ENCODE peak calls at places on chromosomes 7 and 10, in ten cellular contexts. L is K562; F is suprapubic skin; V is Calu3; I is NCI-H345; K is activated naive CD4-positive, alpha-beta T cell; O is activated CD8-positive, alpha-beta memory T cell treated with anti-CD3 and anti-CD28 coated beads, Interleukin-2, amount 50 U/mL, for 48 hours; A is KG1; Y is fibroblast of pulmonary artery; Z is naive B cell. W is an unnamed sample.

GRCh38 chr10:122487231-122487765 is 25.9 kb downstream of the HTRA1 start:
- DNase-seq in A (no peak), K (no peak), V (no peak), O (no peak), I (peak), L (no peak), Z (no peak), Y (no peak), F (no peak), W (no peak)

GRCh38 chr7:38542156-38542555 is 89.0 kb downstream of the AMPH start:
- DNase-seq in O (no peak), K (no peak), I (no peak), Y (no peak), F (no peak), Z (no peak), A (no peak), V (no peak), L (no peak), W (no peak)

GRCh38 chr7:137287651-137288258 is 55.8 kb downstream of the PTN start:
- DNase-seq in L (no peak), Z (no peak), V (peak), I (no peak), A (no peak), Y (peak), F (no peak), K (no peak), O (no peak), W (no peak)

GRCh38 chr10:88164471-88164870 is 301.0 kb downstream of the PTEN start:
- DNase-seq in F (no peak), A (no peak), K (no peak), I (no peak), O (no peak), V (no peak), Y (no peak), L (no peak), Z (no peak), W (no peak)

GRCh38 chr7:1241510-1242128 is 8.9 kb downstream of the UNCX start:
- DNase-seq in I (no peak), F (no peak), A (no peak), K (no peak), Y (no peak), V (no peak), O (no peak), L (no peak), Z (no peak), W (peak)

GRCh38 chr10:3960496-3960895 is 175.5 kb upstream of the KLF6 start:
- DNase-seq in K (no peak), Z (no peak), I (no peak), A (no peak), O (no peak), F (no peak), Y (no peak), V (no peak), L (no peak), W (no peak)

GRCh38 chr7:6268023-6268908 is 4.2 kb downstream of the CYTH3 start:
- DNase-seq in K (no peak), F (no peak), I (no peak), Y (no peak), L (no peak), Z (no peak), V (no peak), A (no peak), O (peak), W (no peak)

GRCh38 chr7:77800158-77800557 is 1.6 kb downstream of the PHTF2 start:
- DNase-seq in Z (no peak), V (no peak), F (no peak), Y (peak), K (no peak), I (no peak), O (no peak), L (peak), A (no peak), W (no peak)

GRCh38 chr7:25852249-25852994 is 299.6 kb upstream of the NFE2L3 start:
- DNase-seq in I (no peak), V (no peak), F (no peak), A (no peak), Y (no peak), O (peak), Z (no peak), K (no peak), L (no peak), W (peak)

GRCh38 chr7:106824458-106824857 is 40.6 kb upstream of the PIK3CG start:
- DNase-seq in I (no peak), F (no peak), O (no peak), K (no peak), Z (no peak), Y (no peak), A (no peak), V (peak), L (no peak), W (no peak)

GRCh38 chr10:86393401-86393800 is 26.8 kb upstream of the GRID1 start:
- DNase-seq in K (no peak), Z (no peak), V (no peak), L (no peak), A (no peak), I (no peak), Y (no peak), O (no peak), F (no peak), W (no peak)

GRCh38 chr7:98879198-98879988 is 1.1 kb downstream of the TRRAP start:
- DNase-seq in A (no peak), O (peak), I (peak), Z (peak), F (peak), L (peak), V (peak), Y (no peak), K (peak), W (peak)

GRCh38 chr10:131211556-131211955 is 100.0 kb downstream of the TCERG1L start:
- DNase-seq in O (peak), A (no peak), F (no peak), Z (no peak), K (no peak), I (no peak), Y (no peak), L (no peak), V (no peak), W (no peak)

GRCh38 chr7:112938895-112939588 is 147.6 kb downstream of the GPR85 start:
- DNase-seq in A (no peak), K (peak), F (peak), Y (peak), Z (peak), V (peak), I (peak), L (peak), O (peak), W (peak)

GRCh38 chr10:7544203-7544602 is 122.6 kb downstream of the ITIH5 start:
- DNase-seq in Y (peak), I (no peak), A (no peak), L (no peak), Z (no peak), V (no peak), K (no peak), F (no peak), O (no peak), W (no peak)

GRCh38 chr10:67955614-67956013 is 71.2 kb downstream of the SIRT1 start:
- DNase-seq in I (no peak), Z (no peak), V (no peak), L (no peak), Y (no peak), O (no peak), K (no peak), A (no peak), F (no peak), W (no peak)

GRCh38 chr10:49748006-49748405 is 14.1 kb downstream of the OGDHL start:
- DNase-seq in I (no peak), K (no peak), O (no peak), F (no peak), Y (no peak), A (no peak), L (no peak), V (no peak), Z (no peak), W (peak)

GRCh38 chr7:50418934-50419333 is 31.2 kb downstream of the FIGNL1 start:
- DNase-seq in I (no peak), Y (peak), L (peak), Z (no peak), K (no peak), F (no peak), A (no peak), V (no peak), O (no peak), W (no peak)

GRCh38 chr10:100878291-100878910 is 34.4 kb upstream of the SLF2 start:
- DNase-seq in L (peak), I (peak), A (peak), F (no peak), Y (peak), O (no peak), Z (peak), V (peak), K (no peak), W (peak)

GRCh38 chr7:2313450-2314208 is 612 bp downstream of the SNX8 start:
- DNase-seq in O (no peak), Z (no peak), Y (no peak), L (no peak), I (no peak), A (no peak), F (peak), V (peak), K (no peak), W (no peak)

GRCh38 chr10:77179015-77179695 is 458.5 kb downstream of the KCNMA1 start:
- DNase-seq in Y (peak), A (no peak), V (no peak), F (no peak), K (no peak), I (no peak), O (no peak), L (no peak), Z (no peak), W (peak)

GRCh38 chr10:25704622-25705021 is 229.4 kb upstream of the MYO3A start:
- DNase-seq in V (no peak), I (no peak), Y (no peak), A (no peak), L (no peak), F (no peak), Z (no peak), K (no peak), O (no peak), W (no peak)

GRCh38 chr7:82105463-82105862 is 335.6 kb upstream of the HGF start:
- DNase-seq in Z (no peak), A (no peak), L (no peak), F (no peak), V (no peak), K (no peak), O (no peak), I (no peak), Y (peak), W (no peak)

GRCh38 chr10:73907841-73908517 is 3.0 kb upstream of the PLAU start:
- DNase-seq in L (no peak), I (no peak), Z (no peak), O (no peak), K (no peak), V (no peak), F (peak), Y (peak), A (peak), W (no peak)

GRCh38 chr10:94403034-94403822 is 887 bp downstream of the TBC1D12 start:
- DNase-seq in K (no peak), F (peak), I (peak), O (peak), A (no peak), Y (peak), V (peak), Z (peak), L (peak), W (peak)

GRCh38 chr10:69742928-69743602 is 58.6 kb upstream of the COL13A1 start:
- DNase-seq in O (peak), A (no peak), K (no peak), I (peak), Z (no peak), F (no peak), L (peak), V (peak), Y (peak), W (peak)

GRCh38 chr10:110207805-110208613 is 604 bp downstream of the MXI1 start:
- DNase-seq in L (peak), F (no peak), V (no peak), O (peak), Y (peak), I (no peak), A (peak), Z (peak), K (peak), W (peak)

GRCh38 chr10:15745748-15746147 is 26.0 kb upstream of the ITGA8 start:
- DNase-seq in V (no peak), I (no peak), F (no peak), O (no peak), A (no peak), K (no peak), L (no peak), Z (no peak), Y (peak), W (no peak)

GRCh38 chr10:124196659-124197058 is 103.3 kb upstream of the CHST15 start:
- DNase-seq in Y (no peak), I (no peak), Z (no peak), L (no peak), K (no peak), F (no peak), A (no peak), V (no peak), O (no peak), W (no peak)

GRCh38 chr7:48154792-48155413 is 16.4 kb upstream of the ABCA13 start:
- DNase-seq in Z (no peak), Y (peak), F (no peak), I (no peak), L (no peak), O (no peak), A (no peak), V (peak), K (peak), W (no peak)

GRCh38 chr7:39342763-39343162 is 223.4 kb upstream of the YAE1 start:
- DNase-seq in I (no peak), A (no peak), K (no peak), Z (no peak), O (no peak), L (no peak), F (no peak), Y (no peak), V (no peak), W (no peak)

GRCh38 chr10:13346280-13346819 is 1.7 kb downstream of the SEPHS1 start:
- DNase-seq in L (no peak), F (no peak), A (no peak), V (no peak), Y (peak), Z (no peak), O (no peak), I (no peak), K (no peak), W (no peak)

GRCh38 chr7:151599401-151600227 is 79.9 kb upstream of the RHEB start:
- DNase-seq in K (no peak), A (no peak), Y (peak), V (peak), F (peak), L (no peak), O (no peak), I (no peak), Z (no peak), W (no peak)

GRCh38 chr7:24665564-24666294 is 91.5 kb downstream of the GSDME start:
- DNase-seq in V (peak), A (peak), O (no peak), I (peak), Z (peak), Y (peak), L (peak), K (no peak), F (no peak), W (peak)

GRCh38 chr7:40726559-40726958 is 591.8 kb downstream of the SUGCT start:
- DNase-seq in V (no peak), I (no peak), F (no peak), L (no peak), Y (no peak), O (no peak), K (no peak), Z (no peak), A (no peak), W (peak)

GRCh38 chr7:54538122-54538521 is 4.1 kb upstream of the VSTM2A start:
- DNase-seq in V (no peak), O (no peak), I (no peak), A (no peak), K (no peak), L (no peak), Y (no peak), F (no peak), Z (no peak), W (no peak)

GRCh38 chr7:81625311-81625651 is 144.6 kb downstream of the HGF start:
- DNase-seq in F (no peak), V (no peak), A (no peak), L (no peak), O (no peak), K (no peak), Y (no peak), I (no peak), Z (no peak), W (no peak)

GRCh38 chr10:126073606-126074005 is 177.2 kb downstream of the FANK1 start:
- DNase-seq in F (no peak), O (no peak), K (no peak), I (no peak), A (no peak), Y (no peak), V (no peak), L (no peak), Z (no peak), W (no peak)

W was measured in H7.